ENCODE peak calls at places on chromosome 4, in eight cellular contexts. D is IMR-90, T is SK-N-SH, C is HCT116, F is A549, R is K562, U is GM12878, W is H1. Z is an unnamed sample.

GRCh38 chr4:11343536-11343935 is 85.2 kb downstream of the HS3ST1 start:
- DNase-seq in D (no peak), T (no peak), C (no peak), F (no peak), R (no peak), U (no peak), W (no peak), Z (no peak)

GRCh38 chr4:152605641-152606304 is 69.9 kb upstream of the FBXW7 start:
- DNase-seq in D (peak), T (peak), C (no peak), F (no peak), R (no peak), U (no peak), W (no peak), Z (no peak)

GRCh38 chr4:69576251-69576877 is 63.1 kb downstream of the UGT2A2 start:
- DNase-seq in D (no peak), T (no peak), C (no peak), F (no peak), R (no peak), U (no peak), W (no peak), Z (no peak)

GRCh38 chr4:160318567-160319220 is 1215.8 kb downstream of the RAPGEF2 start:
- DNase-seq in D (no peak), T (no peak), C (peak), F (peak), R (no peak), U (no peak), W (no peak), Z (no peak)

GRCh38 chr4:142416121-142416520 is 430.0 kb downstream of the INPP4B start:
- DNase-seq in D (peak), T (no peak), C (no peak), F (no peak), R (no peak), U (no peak), W (no peak), Z (no peak)

GRCh38 chr4:148868207-148868606 is 426.0 kb upstream of the NR3C2 start:
- DNase-seq in D (no peak), T (no peak), C (no peak), F (no peak), R (no peak), U (no peak), W (no peak), Z (no peak)

GRCh38 chr4:76702440-76703122 is 195.4 kb downstream of the SOWAHB start:
- DNase-seq in D (no peak), T (no peak), C (no peak), F (no peak), R (no peak), U (no peak), W (no peak), Z (no peak)

GRCh38 chr4:154722262-154722661 is 21.5 kb upstream of the LRAT start:
- DNase-seq in D (no peak), T (no peak), C (no peak), F (no peak), R (no peak), U (no peak), W (no peak), Z (no peak)

GRCh38 chr4:44446801-44447562 is 1.6 kb downstream of the KCTD8 start:
- DNase-seq in D (no peak), T (peak), C (no peak), F (no peak), R (no peak), U (no peak), W (peak), Z (no peak)

GRCh38 chr4:30720656-30721352 is 635 bp downstream of the PCDH7 start:
- DNase-seq in D (peak), T (peak), C (no peak), F (peak), R (no peak), U (no peak), W (peak), Z (no peak)

GRCh38 chr4:96677499-96677898 is 837.6 kb downstream of the PDHA2 start:
- DNase-seq in D (no peak), T (no peak), C (no peak), F (no peak), R (no peak), U (no peak), W (no peak), Z (no peak)

GRCh38 chr4:151530783-151531182 is 121.8 kb downstream of the FHIP1A start:
- DNase-seq in D (no peak), T (no peak), C (no peak), F (peak), R (no peak), U (no peak), W (no peak), Z (no peak)

GRCh38 chr4:8573266-8573665 is 6.9 kb upstream of the GPR78 start:
- DNase-seq in D (no peak), T (no peak), C (no peak), F (no peak), R (no peak), U (no peak), W (no peak), Z (no peak)

GRCh38 chr4:147683172-147683571 is 791 bp downstream of the PRMT9 start:
- DNase-seq in D (peak), T (peak), C (no peak), F (no peak), R (no peak), U (no peak), W (no peak), Z (peak)

GRCh38 chr4:84031401-84031800 is 467.7 kb downstream of the NKX6-1 start:
- DNase-seq in D (no peak), T (no peak), C (no peak), F (no peak), R (no peak), U (no peak), W (no peak), Z (no peak)

GRCh38 chr4:77473509-77473908 is 132.1 kb upstream of the CXCL13 start:
- DNase-seq in D (peak), T (peak), C (peak), F (peak), R (peak), U (no peak), W (no peak), Z (peak)

GRCh38 chr4:75030649-75031235 is 97.8 kb downstream of the PARM1 start:
- DNase-seq in D (no peak), T (no peak), C (no peak), F (peak), R (no peak), U (peak), W (no peak), Z (no peak)

GRCh38 chr4:8637456-8637984 is 45.0 kb downstream of the CPZ start:
- DNase-seq in D (no peak), T (no peak), C (no peak), F (no peak), R (peak), U (no peak), W (no peak), Z (no peak)

GRCh38 chr4:176422031-176422430 is 102.3 kb downstream of the SPCS3 start:
- DNase-seq in D (peak), T (no peak), C (no peak), F (no peak), R (no peak), U (no peak), W (no peak), Z (no peak)

GRCh38 chr4:89056953-89057398 is at the start of gene FAM13A:
- DNase-seq in D (peak), T (no peak), C (peak), F (peak), R (peak), U (peak), W (peak), Z (peak)

GRCh38 chr4:183541081-183542045 is 36.5 kb downstream of the ING2 start:
- DNase-seq in D (peak), T (no peak), C (no peak), F (no peak), R (no peak), U (no peak), W (no peak), Z (no peak)

GRCh38 chr4:62771656-62772557 is 1571.8 kb downstream of the ADGRL3 start:
- DNase-seq in D (no peak), T (no peak), C (no peak), F (no peak), R (no peak), U (no peak), W (peak), Z (no peak)

GRCh38 chr4:7787681-7788141 is 151.9 kb downstream of the AFAP1 start:
- DNase-seq in D (no peak), T (no peak), C (no peak), F (no peak), R (no peak), U (no peak), W (no peak), Z (no peak)

GRCh38 chr4:105426187-105426897 is 47.5 kb downstream of the PPA2 start:
- DNase-seq in D (no peak), T (no peak), C (no peak), F (no peak), R (no peak), U (no peak), W (no peak), Z (no peak)

GRCh38 chr4:116020141-116020722 is 906.8 kb upstream of the NDST4 start:
- DNase-seq in D (no peak), T (no peak), C (peak), F (peak), R (no peak), U (no peak), W (no peak), Z (no peak)

GRCh38 chr4:182207806-182208483 is 35.3 kb upstream of the TENM3 start:
- DNase-seq in D (peak), T (no peak), C (no peak), F (peak), R (no peak), U (no peak), W (no peak), Z (no peak)

GRCh38 chr4:175873707-175874106 is 61.6 kb upstream of the GPM6A start:
- DNase-seq in D (no peak), T (no peak), C (no peak), F (no peak), R (no peak), U (no peak), W (no peak), Z (no peak)

GRCh38 chr4:48017108-48017527 is 546 bp downstream of the NIPAL1 start:
- DNase-seq in D (peak), T (peak), C (peak), F (peak), R (peak), U (no peak), W (peak), Z (no peak)
- TF ChIP-seq RAD21 in D (no peak), T (no peak), C (no peak), F (no peak), R (no peak), U (no peak), W (no peak), Z (no peak)

GRCh38 chr4:4668355-4669210 is 126.7 kb upstream of the STX18 start:
- DNase-seq in D (no peak), T (no peak), C (no peak), F (no peak), R (no peak), U (no peak), W (no peak), Z (no peak)
- TF ChIP-seq RAD21 in D (no peak), T (no peak), C (no peak), F (no peak), R (no peak), U (no peak), W (no peak), Z (no peak)

DNA sequence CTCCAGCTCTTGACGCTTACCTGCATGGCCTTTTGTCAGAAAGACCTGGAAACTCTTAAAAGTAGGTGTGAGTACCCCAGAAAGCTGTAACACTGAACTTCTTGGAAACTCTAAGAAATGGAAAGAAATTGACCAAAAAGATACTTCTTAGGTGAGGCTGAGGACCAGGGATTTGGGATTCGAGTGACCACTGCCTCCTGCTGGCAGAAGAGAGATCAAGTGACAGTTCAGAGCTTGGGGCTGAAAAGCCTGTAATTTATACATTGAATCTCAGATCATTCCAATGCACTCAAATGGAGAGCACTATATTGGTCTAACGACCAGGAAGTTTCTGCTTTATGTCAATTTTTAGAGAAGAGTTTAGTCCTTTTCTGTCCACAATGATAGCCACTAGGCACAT is 204.6 kb downstream of the PDGFRA start:
- DNase-seq in D (peak), T (no peak), C (peak), F (peak), R (no peak), U (no peak), W (peak), Z (no peak)
- TF ChIP-seq RAD21 in D (peak), T (peak), C (peak), F (no peak), R (peak), U (no peak), W (peak), Z (no peak)

GRCh38 chr4:114304567-114304966 is 294.0 kb upstream of the UGT8 start:
- DNase-seq in D (no peak), T (no peak), C (no peak), F (no peak), R (no peak), U (no peak), W (no peak), Z (no peak)
- TF ChIP-seq RAD21 in D (no peak), T (no peak), C (no peak), F (no peak), R (no peak), U (no peak), W (no peak), Z (no peak)

GRCh38 chr4:32010221-32010620 is 1290.1 kb downstream of the PCDH7 start:
- DNase-seq in D (no peak), T (no peak), C (no peak), F (no peak), R (no peak), U (no peak), W (no peak), Z (no peak)
- TF ChIP-seq RAD21 in D (no peak), T (no peak), C (no peak), F (no peak), R (no peak), U (no peak), W (no peak), Z (no peak)

GRCh38 chr4:3523628-3524221 is 8.5 kb downstream of the LRPAP1 start:
- DNase-seq in D (no peak), T (no peak), C (no peak), F (no peak), R (no peak), U (no peak), W (no peak), Z (no peak)

GRCh38 chr4:3526456-3526855 is 5.8 kb downstream of the LRPAP1 start:
- DNase-seq in D (no peak), T (no peak), C (no peak), F (no peak), R (no peak), U (no peak), W (no peak), Z (no peak)

GRCh38 chr4:3525532-3526430 is 6.4 kb downstream of the LRPAP1 start:
- DNase-seq in D (no peak), T (no peak), C (no peak), F (no peak), R (no peak), U (no peak), W (no peak), Z (no peak)

GRCh38 chr4:3524349-3524748 is 7.9 kb downstream of the LRPAP1 start:
- DNase-seq in D (no peak), T (no peak), C (no peak), F (no peak), R (no peak), U (no peak), W (no peak), Z (no peak)

DNA sequence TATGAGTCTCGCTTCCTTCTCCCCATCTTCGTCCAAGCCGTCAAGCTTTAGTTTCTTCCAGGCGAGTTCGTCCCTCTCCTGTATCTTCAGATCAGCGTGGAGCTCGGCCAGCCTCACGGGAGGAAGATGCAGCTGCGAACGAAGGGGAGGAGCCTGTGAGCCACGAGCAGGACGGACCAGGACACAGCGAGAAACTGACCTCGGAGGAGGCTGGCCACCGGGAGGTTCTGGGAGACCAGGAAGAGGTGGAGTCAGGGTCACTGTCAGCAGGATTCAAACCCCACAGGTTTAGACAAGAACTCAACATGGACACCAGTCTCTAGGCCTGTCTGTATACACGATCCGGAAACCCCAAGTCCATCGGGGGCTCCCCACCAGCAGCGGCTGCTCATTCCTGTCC is 7.3 kb downstream of the LRPAP1 start:
- DNase-seq in D (no peak), T (no peak), C (no peak), F (no peak), R (no peak), U (no peak), W (no peak), Z (no peak)
- TF ChIP-seq RAD21 in D (no peak), T (no peak), C (no peak), F (no peak), R (no peak), U (no peak), W (no peak), Z (no peak)

DNA sequence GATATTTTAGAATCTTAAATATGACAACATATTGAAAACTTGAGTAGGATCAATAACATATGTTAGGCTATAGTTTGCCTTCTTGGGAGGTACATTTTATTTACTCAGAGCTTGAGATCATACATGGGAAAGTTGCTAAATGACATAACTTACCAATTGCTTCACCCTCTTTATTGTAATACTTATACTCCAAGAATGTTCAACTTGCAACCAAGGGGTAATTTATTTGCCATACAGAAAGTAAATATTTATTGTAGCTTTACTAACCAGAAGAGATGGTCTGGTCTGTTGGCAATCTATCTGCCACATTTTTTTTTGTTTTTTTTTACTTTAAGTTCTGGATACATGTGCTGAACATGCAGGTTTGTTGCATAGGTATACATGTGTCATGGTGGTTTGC is 426.6 kb downstream of the ARHGAP24 start:
- DNase-seq in D (peak), T (no peak), C (no peak), F (peak), R (no peak), U (no peak), W (no peak), Z (no peak)
- TF ChIP-seq RAD21 in D (no peak), T (no peak), C (no peak), F (no peak), R (no peak), U (no peak), W (no peak), Z (no peak)